ENCODE peak calls at places on chromosomes 4 and X, in nine cellular contexts. T is fibroblast of lung, W is testis, S is stomach, Q is PC-3, I is body of pancreas, R is HCT116, P is K562, D is upper lobe of right lung. U is an unnamed sample. For H3K4me1, the result is how much of the 10 kb centered on the place peaks cover.

GRCh38 chr4:116215622-116216021 is 869.8 kb downstream of the TRAM1L1 start:
- DNase-seq in T (no peak), W (no peak), S (no peak), Q (no peak), I (no peak), R (no peak), P (no peak), D (no peak), U (no peak)

GRCh38 chr4:111362891-111363290 is 740.0 kb upstream of the PITX2 start:
- DNase-seq in T (peak), W (no peak), S (no peak), Q (no peak), I (no peak), R (no peak), P (no peak), D (no peak), U (no peak)

GRCh38 chr4:169492436-169493163 is 119.8 kb downstream of the NEK1 start:
- DNase-seq in T (peak), W (peak), S (peak), Q (peak), I (peak), R (peak), P (peak), D (no peak), U (no peak)

GRCh38 chr4:183504930-183505555 is at the start of gene ING2:
- DNase-seq in T (no peak), W (peak), S (no peak), Q (no peak), I (no peak), R (peak), P (peak), D (no peak), U (no peak)

GRCh38 chrX:73916931-73917657 is 354.1 kb downstream of the CHIC1 start:
- DNase-seq in T (peak), W (no peak), S (no peak), Q (peak), I (no peak), R (peak), P (no peak), D (no peak), U (no peak)

GRCh38 chrX:103864149-103864548 is 32.1 kb upstream of the RAB9B start:
- DNase-seq in T (no peak), W (no peak), S (no peak), Q (no peak), I (no peak), R (no peak), P (no peak), D (no peak), U (no peak)

GRCh38 chr4:107037188-107037587 is 1.1 kb upstream of the DKK2 start:
- DNase-seq in T (no peak), W (peak), S (no peak), Q (peak), I (peak), R (no peak), P (no peak), D (peak), U (peak)

GRCh38 chr4:129422277-129422676 is 326.3 kb downstream of the C4orf33 start:
- DNase-seq in T (no peak), W (no peak), S (no peak), Q (no peak), I (no peak), R (no peak), P (no peak), D (no peak), U (no peak)

GRCh38 chr4:165398570-165398969 is 19.8 kb downstream of the CPE start:
- DNase-seq in T (peak), W (no peak), S (no peak), Q (no peak), I (peak), R (peak), P (peak), D (no peak), U (no peak)

GRCh38 chr4:20421586-20421985 is 169.9 kb downstream of the SLIT2 start:
- DNase-seq in T (peak), W (no peak), S (no peak), Q (no peak), I (no peak), R (no peak), P (no peak), D (no peak), U (no peak)

GRCh38 chr4:111198426-111198825 is 575.5 kb upstream of the PITX2 start:
- DNase-seq in T (no peak), W (no peak), S (no peak), Q (no peak), I (no peak), R (no peak), P (no peak), D (no peak), U (no peak)

GRCh38 chr4:27429260-27429970 is 568.8 kb downstream of the STIM2 start:
- DNase-seq in T (no peak), W (no peak), S (no peak), Q (no peak), I (no peak), R (no peak), P (no peak), D (no peak), U (no peak)

GRCh38 chr4:42501624-42502401 is 104.5 kb downstream of the SHISA3 start:
- DNase-seq in T (no peak), W (no peak), S (no peak), Q (no peak), I (no peak), R (no peak), P (no peak), D (no peak), U (no peak)

GRCh38 chr4:7752649-7753048 is 187.0 kb downstream of the AFAP1 start:
- DNase-seq in T (no peak), W (no peak), S (no peak), Q (no peak), I (no peak), R (no peak), P (peak), D (no peak), U (no peak)

GRCh38 chr4:108155373-108155772 is 13.4 kb downstream of the LEF1 start:
- DNase-seq in T (peak), W (no peak), S (no peak), Q (no peak), I (no peak), R (no peak), P (no peak), D (no peak), U (no peak)

GRCh38 chr4:27318740-27319139 is 458.1 kb downstream of the STIM2 start:
- DNase-seq in T (peak), W (peak), S (no peak), Q (peak), I (peak), R (peak), P (peak), D (no peak), U (no peak)

GRCh38 chrX:135346975-135347374 is 37.7 kb downstream of the ETDC start:
- DNase-seq in T (no peak), W (no peak), S (no peak), Q (no peak), I (no peak), R (no peak), P (no peak), D (no peak), U (no peak)

GRCh38 chr4:100306018-100306417 is 115.8 kb upstream of the DDIT4L start:
- DNase-seq in T (no peak), W (no peak), S (no peak), Q (peak), I (no peak), R (no peak), P (no peak), D (no peak), U (no peak)

GRCh38 chr4:18914182-18914581 is 892.6 kb upstream of the LCORL start:
- DNase-seq in T (no peak), W (no peak), S (no peak), Q (no peak), I (no peak), R (no peak), P (no peak), D (no peak), U (no peak)

GRCh38 chr4:184350213-184350817 is 124.0 kb downstream of the IRF2 start:
- DNase-seq in T (no peak), W (no peak), S (no peak), Q (no peak), I (no peak), R (no peak), P (no peak), D (no peak), U (no peak)

GRCh38 chr4:159446266-159446976 is 343.5 kb downstream of the RAPGEF2 start:
- DNase-seq in T (peak), W (peak), S (peak), Q (peak), I (peak), R (peak), P (peak), D (no peak), U (peak)

GRCh38 chr4:7897811-7898210 is 41.9 kb downstream of the AFAP1 start:
- DNase-seq in T (no peak), W (no peak), S (no peak), Q (peak), I (no peak), R (no peak), P (no peak), D (no peak), U (no peak)

GRCh38 chrX:104411800-104412199 is 154.2 kb upstream of the IL1RAPL2 start:
- DNase-seq in T (no peak), W (no peak), S (no peak), Q (no peak), I (no peak), R (no peak), P (no peak), D (no peak), U (no peak)

GRCh38 chrX:1246816-1247215 is 21.8 kb upstream of the CSF2RA start:
- DNase-seq in T (peak), W (peak), S (peak), Q (peak), I (peak), R (peak), P (peak), D (peak), U (peak)

GRCh38 chrX:118974908-118975671 is 672 bp downstream of the LONRF3 start:
- DNase-seq in T (no peak), W (peak), S (peak), Q (peak), I (peak), R (no peak), P (peak), D (peak), U (peak)

GRCh38 chr4:109837014-109837413 is 9.2 kb downstream of the RRH start:
- DNase-seq in T (peak), W (no peak), S (no peak), Q (no peak), I (no peak), R (no peak), P (no peak), D (no peak), U (no peak)

GRCh38 chrX:3181846-3182245 is 140.6 kb downstream of the ARSF start:
- DNase-seq in T (no peak), W (no peak), S (no peak), Q (no peak), I (no peak), R (no peak), P (no peak), D (no peak), U (no peak)

GRCh38 chr4:15336410-15337184 is 91.2 kb upstream of the C1QTNF7 start:
- DNase-seq in T (peak), W (no peak), S (no peak), Q (peak), I (no peak), R (no peak), P (no peak), D (no peak), U (no peak)

GRCh38 chr4:26896636-26897035 is 36.0 kb downstream of the STIM2 start:
- DNase-seq in T (peak), W (no peak), S (no peak), Q (no peak), I (no peak), R (no peak), P (no peak), D (no peak), U (no peak)

GRCh38 chr4:83558693-83559092 is 22.8 kb downstream of the GPAT3 start:
- DNase-seq in T (peak), W (no peak), S (no peak), Q (peak), I (no peak), R (no peak), P (no peak), D (no peak), U (no peak)
- H3K4me1 ChIP-seq in T (under half), W (under half), S (under half), Q (under half), I (under half), R (under half), P (under half), D (under half), U (under half)

GRCh38 chr4:186724861-186725419 is 1.3 kb upstream of the FAT1 start:
- DNase-seq in T (peak), W (no peak), S (no peak), Q (no peak), I (peak), R (no peak), P (no peak), D (no peak), U (no peak)

GRCh38 chr4:186726440-186727148 is 2.9 kb upstream of the FAT1 start:
- DNase-seq in T (peak), W (peak), S (peak), Q (peak), I (peak), R (peak), P (peak), D (peak), U (peak)

GRCh38 chr4:186724048-186724860 is 598 bp upstream of the FAT1 start:
- DNase-seq in T (peak), W (peak), S (peak), Q (peak), I (peak), R (no peak), P (peak), D (peak), U (peak)

GRCh38 chr4:186726150-186726439 is 2.4 kb upstream of the FAT1 start:
- DNase-seq in T (no peak), W (no peak), S (no peak), Q (no peak), I (no peak), R (no peak), P (no peak), D (no peak), U (no peak)

GRCh38 chr4:186725422-186726149 is 1.9 kb upstream of the FAT1 start:
- DNase-seq in T (peak), W (peak), S (peak), Q (peak), I (peak), R (peak), P (peak), D (peak), U (peak)
- TF ChIP-seq CTCF in T (peak), W (no peak), S (no peak), Q (peak), I (peak), R (peak), P (peak), D (peak), U (peak)

GRCh38 chr4:98627477-98627876 is 30.9 kb downstream of the TSPAN5 start:
- DNase-seq in T (peak), W (no peak), S (no peak), Q (no peak), I (no peak), R (no peak), P (no peak), D (no peak), U (no peak)

GRCh38 chr4:98625399-98625798 is 33.0 kb downstream of the TSPAN5 start:
- DNase-seq in T (no peak), W (no peak), S (no peak), Q (peak), I (no peak), R (no peak), P (no peak), D (no peak), U (no peak)

GRCh38 chr4:98625920-98626319 is 32.5 kb downstream of the TSPAN5 start:
- DNase-seq in T (no peak), W (no peak), S (no peak), Q (no peak), I (no peak), R (peak), P (no peak), D (no peak), U (no peak)

GRCh38 chr4:98626350-98626749 is 32.1 kb downstream of the TSPAN5 start:
- DNase-seq in T (peak), W (peak), S (no peak), Q (peak), I (no peak), R (peak), P (no peak), D (no peak), U (peak)

DNA sequence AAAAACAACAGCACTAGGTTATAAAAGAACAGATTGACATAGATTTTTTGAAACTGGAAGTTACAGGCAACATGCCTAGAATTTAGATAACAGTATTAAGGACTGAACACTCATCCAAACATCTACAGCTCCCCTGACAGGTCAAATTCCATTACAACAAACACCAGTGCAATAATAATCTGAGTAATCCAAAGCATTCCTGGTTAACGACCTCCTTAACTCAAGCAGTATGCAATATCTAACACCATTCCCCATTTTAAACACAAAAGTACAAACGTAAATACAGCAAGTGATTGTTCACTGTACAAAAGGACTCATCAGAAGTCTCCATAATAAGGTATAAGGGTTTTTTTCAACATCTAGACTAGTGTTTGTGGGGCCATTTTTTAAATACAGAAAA is 30.5 kb downstream of the TSPAN5 start:
- DNase-seq in T (peak), W (no peak), S (no peak), Q (peak), I (no peak), R (peak), P (no peak), D (no peak), U (no peak)
- H3K4me1 ChIP-seq in T (under half), W (under half), S (half or more), Q (half or more), I (under half), R (half or more), P (under half), D (under half), U (under half)

GRCh38 chr4:40283968-40284367 is 51.2 kb upstream of the CHRNA9 start:
- DNase-seq in T (no peak), W (no peak), S (no peak), Q (peak), I (no peak), R (peak), P (peak), D (no peak), U (no peak)
- TF ChIP-seq CTCF in T (no peak), W (no peak), S (no peak), Q (peak), I (no peak), R (peak), P (peak), D (no peak), U (no peak)

DNA sequence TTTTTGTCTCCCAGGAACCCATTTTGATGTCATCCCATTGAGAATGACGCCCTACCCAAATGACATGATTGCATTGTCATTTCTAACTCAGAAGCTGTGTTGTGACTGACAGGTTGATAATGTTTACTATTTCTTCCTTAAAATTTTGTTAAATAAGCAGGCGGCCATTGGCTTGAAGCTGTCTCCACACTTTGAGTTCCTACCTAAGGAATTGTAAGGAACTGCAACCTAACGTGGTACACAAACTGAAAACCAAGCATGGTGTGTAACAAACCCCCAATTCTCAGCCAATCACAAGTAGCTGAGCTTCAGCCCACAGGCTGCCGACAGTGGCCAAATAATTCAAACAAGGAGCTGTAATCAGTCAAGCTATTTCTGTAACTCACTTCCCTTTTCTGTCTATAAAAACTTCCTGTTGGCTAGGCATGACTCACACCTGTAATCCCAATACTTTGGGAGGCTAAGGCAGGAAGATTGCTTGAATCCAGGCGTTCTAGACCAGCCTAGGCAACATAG is 2.9 kb upstream of the MND1 start:
- DNase-seq in T (no peak), W (no peak), S (no peak), Q (peak), I (no peak), R (peak), P (peak), D (no peak), U (no peak)
- H3K4me1 ChIP-seq in T (under half), W (under half), S (under half), Q (under half), I (under half), R (under half), P (under half), D (under half), U (under half)

GRCh38 chrX:82230013-82230412 is 1028.1 kb downstream of the SH3BGRL start:
- DNase-seq in T (no peak), W (no peak), S (no peak), Q (no peak), I (no peak), R (no peak), P (no peak), D (no peak), U (no peak)
- TF ChIP-seq CTCF in T (no peak), W (no peak), S (no peak), Q (peak), I (no peak), R (peak), P (no peak), D (no peak), U (no peak)

GRCh38 chrX:154732421-154733071 is 18.3 kb downstream of the GAB3 start:
- DNase-seq in T (no peak), W (no peak), S (no peak), Q (peak), I (no peak), R (no peak), P (no peak), D (no peak), U (no peak)
- H3K4me1 ChIP-seq in T (under half), W (under half), S (half or more), Q (half or more), I (under half), R (under half), P (under half), D (half or more), U (under half)

DNA sequence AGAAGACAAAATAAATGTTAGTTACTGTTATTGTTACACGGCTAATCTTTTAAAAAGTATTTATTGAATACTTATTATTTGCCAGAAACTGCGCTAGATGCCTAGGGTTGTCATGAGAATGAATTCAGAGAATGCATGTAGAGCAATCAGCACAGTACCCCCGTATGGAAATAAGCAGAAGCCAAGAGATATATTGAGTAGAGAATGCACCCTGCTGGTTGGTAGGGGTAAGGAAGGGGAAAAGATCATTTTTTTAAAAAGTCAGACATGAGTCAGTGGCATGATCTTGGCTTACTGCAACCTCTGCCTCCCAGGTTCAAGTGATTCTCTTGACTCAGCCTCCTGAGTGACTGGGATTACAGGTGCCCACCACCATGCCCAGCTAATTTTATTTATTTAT is 13.1 kb upstream of the DRP2 start:
- DNase-seq in T (peak), W (no peak), S (no peak), Q (peak), I (no peak), R (peak), P (peak), D (no peak), U (no peak)
- TF ChIP-seq CTCF in T (peak), W (no peak), S (no peak), Q (peak), I (no peak), R (peak), P (peak), D (peak), U (peak)

DNA sequence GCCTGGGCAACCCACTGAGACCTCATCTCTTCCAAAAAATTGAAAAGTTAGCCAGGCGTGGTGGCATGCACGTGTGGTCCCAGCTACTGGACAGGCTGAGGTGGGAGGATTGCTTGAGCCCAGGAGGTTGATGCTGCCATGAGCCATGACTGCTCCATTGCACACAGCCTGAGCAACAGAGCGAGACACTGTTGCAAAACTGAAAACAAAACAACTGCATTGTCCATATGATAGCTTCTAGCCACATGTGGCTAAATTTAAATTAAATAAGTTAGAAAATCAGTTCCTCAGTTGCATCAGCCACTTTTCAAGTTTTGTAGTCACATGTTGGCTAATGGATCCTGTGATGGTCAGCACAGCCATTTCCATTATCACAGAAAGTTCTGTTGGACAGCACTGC is 67.9 kb downstream of the GAB1 start:
- DNase-seq in T (no peak), W (no peak), S (no peak), Q (no peak), I (no peak), R (no peak), P (no peak), D (no peak), U (no peak)
- H3K4me1 ChIP-seq in T (under half), W (under half), S (half or more), Q (under half), I (under half), R (under half), P (under half), D (half or more), U (half or more)